ENCODE peak calls at places on chromosome 20, in seven cellular contexts. X, Q, U, R, I, B and S are unnamed samples. For H3K4me1, the result is how much of the 10 kb centered on the place peaks cover.

GRCh38 chr20:4150095-4150492 is 134.7 kb upstream of the RNF24 start:
- DNase-seq in X (no peak), Q (no peak), U (no peak), R (peak), I (no peak), B (no peak), S (no peak)

GRCh38 chr20:21546355-21546754 is 32.5 kb upstream of the NKX2-2 start:
- DNase-seq in X (no peak), Q (no peak), U (no peak), R (no peak), I (no peak), B (no peak), S (no peak)

GRCh38 chr20:19137641-19138040 is 74.8 kb upstream of the SLC24A3 start:
- DNase-seq in X (no peak), Q (no peak), U (no peak), R (no peak), I (no peak), B (no peak), S (no peak)

GRCh38 chr20:17619351-17620093 is 49.6 kb downstream of the DSTN start:
- DNase-seq in X (no peak), Q (peak), U (no peak), R (peak), I (no peak), B (no peak), S (no peak)

GRCh38 chr20:51359947-51360346 is 182.6 kb downstream of the NFATC2 start:
- DNase-seq in X (no peak), Q (no peak), U (no peak), R (no peak), I (no peak), B (no peak), S (no peak)

GRCh38 chr20:25289886-25290597 is 42.2 kb downstream of the PYGB start:
- DNase-seq in X (no peak), Q (no peak), U (peak), R (no peak), I (no peak), B (no peak), S (no peak)

GRCh38 chr20:53045941-53046340 is 73.8 kb downstream of the TSHZ2 start:
- DNase-seq in X (no peak), Q (no peak), U (no peak), R (no peak), I (no peak), B (no peak), S (no peak)

GRCh38 chr20:45917790-45918141 is 5.8 kb upstream of the PLTP start:
- DNase-seq in X (no peak), Q (peak), U (no peak), R (no peak), I (no peak), B (no peak), S (no peak)

GRCh38 chr20:32752458-32753250 is 9.4 kb upstream of the COMMD7 start:
- DNase-seq in X (no peak), Q (no peak), U (no peak), R (no peak), I (no peak), B (no peak), S (no peak)

GRCh38 chr20:21372016-21372415 is 25.3 kb downstream of the NKX2-4 start:
- DNase-seq in X (no peak), Q (no peak), U (no peak), R (no peak), I (no peak), B (no peak), S (no peak)

GRCh38 chr20:41956316-41957050 is 338.3 kb upstream of the CHD6 start:
- DNase-seq in X (no peak), Q (no peak), U (no peak), R (no peak), I (no peak), B (no peak), S (peak)

GRCh38 chr20:3532089-3532615 is 61.3 kb downstream of the ATRN start:
- DNase-seq in X (no peak), Q (no peak), U (no peak), R (no peak), I (no peak), B (no peak), S (no peak)

GRCh38 chr20:8196096-8196495 is 64.0 kb downstream of the PLCB1 start:
- DNase-seq in X (no peak), Q (no peak), U (no peak), R (no peak), I (no peak), B (no peak), S (no peak)

GRCh38 chr20:63028461-63028921 is 21.7 kb upstream of the BHLHE23 start:
- DNase-seq in X (no peak), Q (peak), U (peak), R (no peak), I (peak), B (peak), S (no peak)
- H3K4me1 ChIP-seq in X (under half), Q (under half), U (under half), R (under half), I (under half), B (under half), S (under half)

GRCh38 chr20:10921491-10922010 is 247.8 kb upstream of the JAG1 start:
- DNase-seq in X (no peak), Q (no peak), U (no peak), R (no peak), I (no peak), B (no peak), S (no peak)
- H3K4me1 ChIP-seq in X (under half), Q (under half), U (under half), R (under half), I (under half), B (under half), S (under half)

GRCh38 chr20:23115823-23116222 is 29.7 kb upstream of the CD93 start:
- DNase-seq in X (no peak), Q (no peak), U (no peak), R (no peak), I (no peak), B (no peak), S (no peak)

GRCh38 chr20:23112595-23112994 is 26.5 kb upstream of the CD93 start:
- DNase-seq in X (no peak), Q (no peak), U (peak), R (no peak), I (no peak), B (no peak), S (no peak)

GRCh38 chr20:23116301-23117089 is 30.4 kb upstream of the CD93 start:
- DNase-seq in X (no peak), Q (no peak), U (peak), R (no peak), I (no peak), B (no peak), S (peak)

GRCh38 chr20:23114018-23114417 is 27.9 kb upstream of the CD93 start:
- DNase-seq in X (no peak), Q (no peak), U (peak), R (no peak), I (no peak), B (no peak), S (no peak)

DNA sequence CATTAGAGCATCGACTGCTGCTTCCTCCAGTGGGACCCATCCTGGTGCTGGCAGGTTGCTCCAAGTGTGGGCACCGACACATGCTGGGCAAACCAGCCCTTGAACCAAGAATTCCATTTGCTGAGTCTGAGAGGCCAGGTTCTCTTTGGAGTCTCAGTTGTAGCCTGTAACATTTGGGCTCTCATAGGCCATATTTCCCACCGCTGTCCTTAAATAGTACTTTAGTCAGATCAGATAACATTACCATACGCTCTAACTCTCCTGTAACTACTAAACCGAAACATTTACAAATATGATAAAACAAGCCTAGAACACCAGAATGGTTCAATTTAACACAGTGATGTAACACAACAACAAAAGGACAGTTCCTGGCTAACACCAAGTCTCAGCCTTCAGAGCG is 28.3 kb upstream of the CD93 start:
- DNase-seq in X (no peak), Q (no peak), U (no peak), R (no peak), I (no peak), B (no peak), S (no peak)
- H3K4me1 ChIP-seq in X (under half), Q (under half), U (under half), R (under half), I (under half), B (under half), S (under half)

DNA sequence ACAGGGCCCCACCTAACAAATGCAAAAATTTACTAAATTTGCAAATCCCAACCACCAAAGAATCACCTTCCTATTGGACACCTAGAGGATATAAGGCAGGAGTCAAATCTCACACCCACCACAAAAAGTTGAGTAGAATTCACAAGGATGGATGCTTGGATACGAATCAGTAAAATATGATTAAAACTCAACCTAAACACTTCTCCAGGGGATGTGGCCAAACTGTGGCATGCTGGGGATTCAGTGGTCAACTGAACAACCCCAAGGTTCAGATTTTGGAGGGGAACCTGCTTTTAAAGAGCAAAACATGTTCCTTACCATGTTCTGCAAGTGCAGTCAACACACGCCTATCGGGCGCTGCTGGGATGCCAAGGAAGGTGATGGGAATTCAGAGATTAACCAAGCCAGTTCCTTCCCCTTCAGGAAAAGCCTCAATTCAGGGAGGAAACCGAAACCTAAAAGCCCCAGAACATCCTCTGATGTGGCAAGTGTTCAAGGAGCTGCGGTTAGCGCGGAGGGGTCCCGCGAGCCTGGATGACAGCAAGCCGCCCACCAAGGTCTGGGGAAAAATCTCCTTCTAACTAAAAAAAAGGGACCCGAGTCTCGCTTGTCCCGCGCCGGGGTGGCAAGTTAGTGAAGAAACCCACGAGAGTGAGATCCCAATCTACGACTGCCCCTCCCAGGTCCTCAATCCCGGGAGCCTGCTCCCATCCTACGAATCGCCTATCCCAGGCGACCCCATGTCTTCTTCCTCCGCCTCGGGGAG is 893 bp downstream of the SAMHD1 start:
- DNase-seq in X (peak), Q (no peak), U (no peak), R (peak), I (peak), B (peak), S (no peak)
- H3K4me1 ChIP-seq in X (half or more), Q (under half), U (under half), R (half or more), I (under half), B (under half), S (half or more)

GRCh38 chr20:1331101-1331500 is 2.2 kb upstream of the SDCBP2 start:
- DNase-seq in X (no peak), Q (no peak), U (peak), R (peak), I (no peak), B (no peak), S (no peak)

GRCh38 chr20:1333462-1334369 is 4.8 kb upstream of the SDCBP2 start:
- DNase-seq in X (no peak), Q (no peak), U (peak), R (peak), I (no peak), B (no peak), S (no peak)

GRCh38 chr20:1334370-1334731 is 5.4 kb upstream of the SDCBP2 start:
- DNase-seq in X (no peak), Q (no peak), U (no peak), R (no peak), I (no peak), B (no peak), S (no peak)

GRCh38 chr20:1331801-1332453 is 3.0 kb upstream of the SDCBP2 start:
- DNase-seq in X (no peak), Q (no peak), U (peak), R (peak), I (no peak), B (no peak), S (no peak)

GRCh38 chr20:1332749-1333300 is 3.9 kb upstream of the SDCBP2 start:
- DNase-seq in X (no peak), Q (no peak), U (no peak), R (peak), I (no peak), B (no peak), S (no peak)
- H3K4me1 ChIP-seq in X (under half), Q (half or more), U (under half), R (half or more), I (under half), B (under half), S (under half)